ENCODE peak calls at places on chromosomes 16 and 17, in seven cellular contexts. M is stimulated activated CD4-positive, alpha-beta T cell treated with anti-CD3 and anti-CD28 coated beads, Interleukin-1b, Interleukin-23, amount 100 ng/mL, for 1 hour; I is A172; F is GM13976; O is CD8-positive, alpha-beta memory T cell; S is T-cell; N is tibial nerve. B is an unnamed sample.

GRCh38 chr17:44269795-44270320 is 1.9 kb upstream of the SLC4A1 start:
- DNase-seq in M (no peak), F (no peak), I (no peak), S (no peak), O (no peak), N (no peak), B (no peak)

GRCh38 chr16:68194263-68194662 is 41.7 kb downstream of the ESRP2 start:
- DNase-seq in I (no peak), S (no peak), M (no peak), O (no peak), N (no peak), F (no peak), B (no peak)

GRCh38 chr17:68955181-68955841 is at the start of gene ABCA8:
- DNase-seq in F (no peak), N (peak), O (no peak), M (no peak), S (no peak), I (no peak), B (no peak)

GRCh38 chr17:77874303-77875050 is 84.0 kb upstream of the TNRC6C start:
- DNase-seq in S (no peak), O (no peak), M (no peak), N (no peak), F (no peak), I (no peak), B (no peak)

GRCh38 chr16:24775455-24775854 is 46.0 kb downstream of the TNRC6A start:
- DNase-seq in I (no peak), O (no peak), F (no peak), M (no peak), S (no peak), N (peak), B (no peak)

GRCh38 chr16:73010150-73010676 is 37.7 kb downstream of the ZFHX3 start:
- DNase-seq in F (no peak), N (no peak), O (no peak), I (no peak), M (no peak), S (no peak), B (peak)

GRCh38 chr17:82083533-82084359 is 14.3 kb downstream of the FASN start:
- DNase-seq in F (no peak), S (no peak), O (no peak), M (no peak), N (no peak), I (no peak), B (no peak)

GRCh38 chr16:53817117-53817516 is 113.2 kb downstream of the FTO start:
- DNase-seq in N (no peak), S (no peak), I (peak), O (no peak), F (no peak), M (no peak), B (no peak)

GRCh38 chr16:12187939-12188673 is 211.6 kb downstream of the SNX29 start:
- DNase-seq in N (no peak), S (no peak), I (peak), O (no peak), M (no peak), F (no peak), B (no peak)

GRCh38 chr17:65556014-65556909 is 5.2 kb downstream of the AXIN2 start:
- DNase-seq in S (peak), N (peak), O (peak), F (peak), I (peak), M (peak), B (peak)

GRCh38 chr17:28402224-28402630 is 3.8 kb downstream of the SLC46A1 start:
- DNase-seq in I (peak), M (no peak), S (no peak), O (no peak), N (no peak), F (no peak), B (no peak)